ENCODE peak calls at places on chromosomes 6 and 20, in six cellular contexts. P is heart right ventricle, W is body of pancreas, O is cardiac fibroblast, S is tibial nerve, M is astrocyte of the spinal cord. Z is an unnamed sample.

GRCh38 chr6:105609375-105609991 is 206.6 kb upstream of the PREP start:
- DNase-seq in W (no peak), O (no peak), S (no peak), P (peak; percentile 37), M (peak; percentile 84), Z (peak; percentile 91)

GRCh38 chr6:158707120-158707519 is 57.3 kb downstream of the SYTL3 start:
- DNase-seq in S (no peak), M (peak; percentile 49), W (peak; percentile 43), P (peak; percentile 45), O (peak; percentile 61), Z (peak; percentile 92)

GRCh38 chr20:438581-439469 is 23.5 kb downstream of the TBC1D20 start:
- DNase-seq in O (no peak), S (peak; percentile 41), M (no peak), W (no peak), P (no peak), Z (no peak)

GRCh38 chr6:105859441-105859840 is 226.7 kb upstream of the PRDM1 start:
- DNase-seq in O (no peak), S (no peak), W (no peak), M (no peak), P (no peak), Z (no peak)

GRCh38 chr20:54694516-54694915 is 219.1 kb downstream of the DOK5 start:
- DNase-seq in O (no peak), S (no peak), P (no peak), M (no peak), W (no peak), Z (no peak)

GRCh38 chr6:44062771-44063560 is 64.3 kb downstream of the MRPL14 start:
- DNase-seq in M (no peak), W (no peak), S (no peak), P (no peak), O (no peak), Z (no peak)

GRCh38 chr6:124962617-124963415 is 579 bp downstream of the RNF217 start:
- DNase-seq in S (peak; percentile 18), W (peak; percentile 43), P (peak; percentile 36), O (peak; percentile 48), M (peak; percentile 53), Z (peak; percentile 48)

GRCh38 chr6:32431142-32431541 is 8.5 kb upstream of the HLA-DRA start:
- DNase-seq in O (no peak), M (no peak), P (no peak), W (no peak), S (no peak), Z (no peak)

GRCh38 chr6:19830171-19830570 is 7.0 kb upstream of the ID4 start:
- DNase-seq in O (peak; percentile 43), P (no peak), M (no peak), W (no peak), S (no peak), Z (no peak)

GRCh38 chr6:41602422-41602743 is 35.9 kb upstream of the MDFI start:
- DNase-seq in P (no peak), M (no peak), S (no peak), W (no peak), O (no peak), Z (no peak)

GRCh38 chr6:41599015-41599835 is 39.0 kb upstream of the MDFI start:
- DNase-seq in P (no peak), W (no peak), S (no peak), O (no peak), M (no peak), Z (no peak)

GRCh38 chr6:41599836-41600445 is 38.3 kb upstream of the MDFI start:
- DNase-seq in S (no peak), O (no peak), P (no peak), M (no peak), W (no peak), Z (no peak)

GRCh38 chr6:41601248-41601549 is 37.1 kb upstream of the MDFI start:
- DNase-seq in S (no peak), M (no peak), O (no peak), P (no peak), W (no peak), Z (no peak)

GRCh38 chr6:41600499-41601247 is 37.6 kb upstream of the MDFI start:
- DNase-seq in O (no peak), W (no peak), S (no peak), M (no peak), P (no peak), Z (no peak)
- H3K4me3 ChIP-seq in O (no peak overlapping the region), W (no peak overlapping the region), S (no peak overlapping the region), M (no peak overlapping the region), P (no peak overlapping the region), Z (no peak overlapping the region)

GRCh38 chr6:47310131-47310480 is 401 bp upstream of the TNFRSF21 start:
- DNase-seq in W (no peak), P (no peak), M (no peak), S (no peak), O (no peak), Z (no peak)
- TF ChIP-seq CTCF in W (no peak), P (no peak), M (no peak), S (no peak), O (no peak), Z (no peak)

GRCh38 chr6:7166410-7167293 is 58.9 kb downstream of the RREB1 start:
- DNase-seq in W (no peak), M (peak; percentile 70), S (no peak), P (no peak), O (peak; percentile 59), Z (peak; percentile 85)

GRCh38 chr6:7165736-7166296 is 58.1 kb downstream of the RREB1 start:
- DNase-seq in O (no peak), P (no peak), S (no peak), M (peak; percentile 30), W (no peak), Z (no peak)

GRCh38 chr6:7164536-7165001 is 56.8 kb downstream of the RREB1 start:
- DNase-seq in S (no peak), O (no peak), M (no peak), W (no peak), P (no peak), Z (no peak)

GRCh38 chr6:7163661-7164071 is 55.9 kb downstream of the RREB1 start:
- DNase-seq in S (no peak), P (no peak), M (no peak), W (no peak), O (peak; percentile 33), Z (no peak)

GRCh38 chr6:7165002-7165735 is 57.4 kb downstream of the RREB1 start:
- DNase-seq in S (no peak), P (peak; percentile 43), M (peak; percentile 72), O (no peak), W (no peak), Z (peak; percentile 87)
- H3K4me3 ChIP-seq in S (no peak overlapping the region), P (no peak overlapping the region), M (no peak overlapping the region), O (no peak overlapping the region), W (no peak overlapping the region), Z (no peak overlapping the region)

GRCh38 chr20:10077081-10077471 is 42.3 kb downstream of the ANKEF1 start:
- DNase-seq in S (no peak), O (no peak), W (peak; percentile 21), P (no peak), M (no peak), Z (no peak)
- TF ChIP-seq CTCF in S (no peak), O (peak; percentile 42), W (no peak), P (peak; percentile 28), M (peak; percentile 39), Z (peak; percentile 23)

GRCh38 chr20:63520594-63520938 is at the start of gene PPDPF:
- DNase-seq in W (peak; percentile 83), M (peak; percentile 78), O (peak; percentile 83), P (peak; percentile 79), S (peak; percentile 70), Z (peak; percentile 80)

GRCh38 chr20:63521602-63522001 is 1.0 kb downstream of the PPDPF start:
- DNase-seq in O (no peak), W (peak; percentile 22), M (no peak), P (no peak), S (no peak), Z (no peak)

GRCh38 chr20:63520939-63521601 is 505 bp downstream of the PPDPF start:
- DNase-seq in P (peak; percentile 65), O (peak; percentile 74), S (peak; percentile 51), W (peak; percentile 81), M (peak; percentile 62), Z (peak; percentile 49)

GRCh38 chr20:63522981-63523611 is 2.5 kb downstream of the PPDPF start:
- DNase-seq in P (no peak), W (peak; percentile 36), M (no peak), O (no peak), S (no peak), Z (no peak)

DNA sequence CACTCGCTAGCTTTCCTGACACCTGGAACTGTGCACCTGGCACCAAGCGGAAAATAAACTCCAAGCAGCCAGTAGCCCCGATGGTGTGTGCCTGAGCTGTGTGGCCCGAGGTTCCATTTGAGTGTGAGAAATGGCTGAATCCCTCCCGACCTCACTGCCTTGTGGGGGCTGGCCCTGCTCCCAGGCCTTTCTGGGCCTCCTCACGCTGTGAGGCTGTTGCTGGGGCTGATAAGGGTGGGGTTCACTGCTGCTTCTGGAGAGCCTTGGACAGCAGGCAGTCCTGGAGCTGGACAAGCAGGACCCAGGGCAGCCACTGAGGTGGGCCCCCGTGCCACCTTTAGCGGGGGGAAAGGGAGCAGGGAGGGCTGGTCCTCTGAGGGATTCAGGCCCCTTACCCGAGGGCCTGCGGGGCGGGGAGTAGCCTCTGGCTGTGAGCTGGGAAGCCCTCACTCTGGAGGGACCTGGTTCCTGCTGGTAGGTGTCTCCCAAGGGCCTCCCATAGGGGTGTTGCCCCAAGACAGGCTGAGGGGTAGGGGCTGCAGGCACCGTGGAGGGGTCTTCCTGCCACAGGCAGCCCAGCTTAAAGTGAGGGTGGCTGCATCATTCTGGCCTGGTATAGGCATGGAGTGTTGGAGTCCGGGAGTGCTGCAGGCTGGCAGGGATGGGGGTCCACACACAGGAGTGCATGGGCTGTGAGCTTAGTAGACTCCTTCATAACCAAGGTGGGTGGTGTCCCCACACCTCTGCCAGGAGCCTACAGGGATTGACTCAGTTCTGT is 1.7 kb downstream of the PPDPF start:
- DNase-seq in O (no peak), S (no peak), P (no peak), W (peak; percentile 13), M (no peak), Z (no peak)
- H3K4me3 ChIP-seq in O (peak overlapping the region; percentile 29), S (peak overlapping the region; percentile 98), P (peak overlapping the region; percentile 72), W (no peak overlapping the region), M (peak overlapping the region; percentile 66), Z (peak overlapping the region; percentile 74)

GRCh38 chr20:36467076-36467999 is 74.0 kb upstream of the MYL9 start:
- DNase-seq in P (peak; percentile 51), O (peak; percentile 75), W (peak; percentile 61), M (peak; percentile 43), S (no peak), Z (no peak)
- TF ChIP-seq CTCF in P (no peak), O (no peak), W (no peak), M (no peak), S (no peak), Z (no peak)

GRCh38 chr6:170423030-170423429 is 116.5 kb downstream of the FAM120B start:
- DNase-seq in W (no peak), S (no peak), P (no peak), O (no peak), M (no peak), Z (no peak)
- H3K4me3 ChIP-seq in W (no peak overlapping the region), S (no peak overlapping the region), P (peak overlapping the region; percentile 8), O (no peak overlapping the region), M (no peak overlapping the region), Z (no peak overlapping the region)

DNA sequence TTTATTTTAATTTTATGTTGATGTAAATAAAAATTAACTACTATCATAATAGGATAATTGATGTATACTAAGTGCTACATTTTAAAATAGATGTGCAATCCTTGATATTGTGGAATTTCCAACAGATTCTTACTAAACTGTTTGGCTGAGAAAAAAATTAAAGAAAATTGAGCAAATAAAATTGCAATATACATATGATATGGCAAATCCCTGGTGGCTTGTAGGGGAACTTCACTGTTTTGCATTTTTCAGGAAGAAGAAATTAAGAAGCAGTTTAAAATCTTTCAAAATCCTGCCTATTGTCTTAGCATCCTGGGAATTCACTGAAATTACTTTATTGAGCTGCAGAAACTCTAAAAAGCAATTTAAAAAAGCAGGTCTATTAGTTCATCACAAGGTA is 191.4 kb upstream of the ADGRB3 start:
- DNase-seq in S (no peak), O (no peak), W (no peak), P (no peak), M (no peak), Z (no peak)
- TF ChIP-seq CTCF in S (no peak), O (peak; percentile 39), W (no peak), P (no peak), M (peak; percentile 15), Z (no peak)

Z was measured in fibroblast of villous mesenchyme.